ENCODE peak calls at places on chromosomes 1 and 21, in ten cellular contexts. One of them, this sample, is unnamed.

GRCh38 chr1:182600036-182600713 is 4.0 kb downstream of the RGS16 start:
- DNase-seq in activated effector memory CD4-positive, alpha-beta T cell treated with Interleukin-2 at 50 U/mL for 16 hours: no peak
- DNase-seq in T follicular helper cell: no peak
- DNase-seq in endodermal cell: no peak
- DNase-seq in fibroblast of lung: no peak
- DNase-seq in Daoy: no peak
- DNase-seq in ACHN: no peak
- DNase-seq in tibial nerve: no peak
- DNase-seq in LoVo: no peak
- DNase-seq in GOT3: no peak
- DNase-seq in this sample: no peak

GRCh38 chr1:151408891-151409290 is 9.5 kb downstream of the PSMB4 start:
- DNase-seq in activated effector memory CD4-positive, alpha-beta T cell treated with Interleukin-2 at 50 U/mL for 16 hours: no peak
- DNase-seq in T follicular helper cell: no peak
- DNase-seq in endodermal cell: no peak
- DNase-seq in fibroblast of lung: no peak
- DNase-seq in Daoy: no peak
- DNase-seq in ACHN: no peak
- DNase-seq in tibial nerve: no peak
- DNase-seq in LoVo: no peak
- DNase-seq in GOT3: no peak
- DNase-seq in this sample: no peak

GRCh38 chr1:78340006-78340405 is 150.8 kb upstream of the PTGFR start:
- DNase-seq in activated effector memory CD4-positive, alpha-beta T cell treated with Interleukin-2 at 50 U/mL for 16 hours: no peak
- DNase-seq in T follicular helper cell: no peak
- DNase-seq in endodermal cell: no peak
- DNase-seq in fibroblast of lung: peak
- DNase-seq in Daoy: peak
- DNase-seq in ACHN: peak
- DNase-seq in tibial nerve: no peak
- DNase-seq in LoVo: peak
- DNase-seq in GOT3: no peak
- DNase-seq in this sample: no peak

GRCh38 chr1:36881541-36881940 is 152.8 kb downstream of the GRIK3 start:
- DNase-seq in activated effector memory CD4-positive, alpha-beta T cell treated with Interleukin-2 at 50 U/mL for 16 hours: no peak
- DNase-seq in T follicular helper cell: no peak
- DNase-seq in endodermal cell: no peak
- DNase-seq in fibroblast of lung: no peak
- DNase-seq in Daoy: no peak
- DNase-seq in ACHN: no peak
- DNase-seq in tibial nerve: peak
- DNase-seq in LoVo: no peak
- DNase-seq in GOT3: no peak
- DNase-seq in this sample: no peak

GRCh38 chr1:201327687-201328240 is 44.5 kb downstream of the PKP1 start:
- DNase-seq in activated effector memory CD4-positive, alpha-beta T cell treated with Interleukin-2 at 50 U/mL for 16 hours: no peak
- DNase-seq in T follicular helper cell: no peak
- DNase-seq in endodermal cell: no peak
- DNase-seq in fibroblast of lung: no peak
- DNase-seq in Daoy: no peak
- DNase-seq in ACHN: no peak
- DNase-seq in tibial nerve: no peak
- DNase-seq in LoVo: no peak
- DNase-seq in GOT3: no peak
- DNase-seq in this sample: no peak

GRCh38 chr1:246608616-246609376 is 42.5 kb downstream of the CNST start:
- DNase-seq in activated effector memory CD4-positive, alpha-beta T cell treated with Interleukin-2 at 50 U/mL for 16 hours: no peak
- DNase-seq in T follicular helper cell: no peak
- DNase-seq in endodermal cell: peak
- DNase-seq in fibroblast of lung: peak
- DNase-seq in Daoy: peak
- DNase-seq in ACHN: peak
- DNase-seq in tibial nerve: peak
- DNase-seq in LoVo: peak
- DNase-seq in GOT3: no peak
- DNase-seq in this sample: no peak

GRCh38 chr21:45318556-45319341 is 31.1 kb upstream of the POFUT2 start:
- DNase-seq in activated effector memory CD4-positive, alpha-beta T cell treated with Interleukin-2 at 50 U/mL for 16 hours: no peak
- DNase-seq in T follicular helper cell: no peak
- DNase-seq in endodermal cell: peak
- DNase-seq in fibroblast of lung: peak
- DNase-seq in Daoy: no peak
- DNase-seq in ACHN: peak
- DNase-seq in tibial nerve: no peak
- DNase-seq in LoVo: peak
- DNase-seq in GOT3: no peak
- DNase-seq in this sample: no peak

GRCh38 chr1:7576946-7577657 is 194.0 kb upstream of the VAMP3 start:
- DNase-seq in activated effector memory CD4-positive, alpha-beta T cell treated with Interleukin-2 at 50 U/mL for 16 hours: no peak
- DNase-seq in T follicular helper cell: no peak
- DNase-seq in endodermal cell: peak
- DNase-seq in fibroblast of lung: peak
- DNase-seq in Daoy: peak
- DNase-seq in ACHN: no peak
- DNase-seq in tibial nerve: no peak
- DNase-seq in LoVo: no peak
- DNase-seq in GOT3: no peak
- DNase-seq in this sample: no peak

GRCh38 chr1:2968471-2968881 is 52.8 kb upstream of the ACTRT2 start:
- DNase-seq in activated effector memory CD4-positive, alpha-beta T cell treated with Interleukin-2 at 50 U/mL for 16 hours: no peak
- DNase-seq in T follicular helper cell: no peak
- DNase-seq in endodermal cell: no peak
- DNase-seq in fibroblast of lung: no peak
- DNase-seq in Daoy: no peak
- DNase-seq in ACHN: no peak
- DNase-seq in tibial nerve: no peak
- DNase-seq in LoVo: no peak
- DNase-seq in GOT3: no peak
- DNase-seq in this sample: no peak

GRCh38 chr1:26702680-26703038 is 6.8 kb downstream of the ARID1A start:
- DNase-seq in activated effector memory CD4-positive, alpha-beta T cell treated with Interleukin-2 at 50 U/mL for 16 hours: no peak
- DNase-seq in T follicular helper cell: no peak
- DNase-seq in endodermal cell: no peak
- DNase-seq in fibroblast of lung: no peak
- DNase-seq in Daoy: no peak
- DNase-seq in ACHN: no peak
- DNase-seq in tibial nerve: no peak
- DNase-seq in LoVo: no peak
- DNase-seq in GOT3: no peak
- DNase-seq in this sample: no peak

GRCh38 chr1:217067642-217068041 is 344.4 kb upstream of the ESRRG start:
- DNase-seq in activated effector memory CD4-positive, alpha-beta T cell treated with Interleukin-2 at 50 U/mL for 16 hours: no peak
- DNase-seq in T follicular helper cell: no peak
- DNase-seq in endodermal cell: no peak
- DNase-seq in fibroblast of lung: no peak
- DNase-seq in Daoy: no peak
- DNase-seq in ACHN: no peak
- DNase-seq in tibial nerve: no peak
- DNase-seq in LoVo: no peak
- DNase-seq in GOT3: no peak
- DNase-seq in this sample: no peak

GRCh38 chr1:110903853-110904500 is 31.0 kb downstream of the CD53 start:
- DNase-seq in activated effector memory CD4-positive, alpha-beta T cell treated with Interleukin-2 at 50 U/mL for 16 hours: no peak
- DNase-seq in T follicular helper cell: no peak
- DNase-seq in endodermal cell: no peak
- DNase-seq in fibroblast of lung: no peak
- DNase-seq in Daoy: no peak
- DNase-seq in ACHN: no peak
- DNase-seq in tibial nerve: no peak
- DNase-seq in LoVo: no peak
- DNase-seq in GOT3: no peak
- DNase-seq in this sample: no peak

GRCh38 chr1:17880429-17880828 is 125.3 kb downstream of the ACTL8 start:
- DNase-seq in activated effector memory CD4-positive, alpha-beta T cell treated with Interleukin-2 at 50 U/mL for 16 hours: no peak
- DNase-seq in T follicular helper cell: no peak
- DNase-seq in endodermal cell: peak
- DNase-seq in fibroblast of lung: no peak
- DNase-seq in Daoy: no peak
- DNase-seq in ACHN: no peak
- DNase-seq in tibial nerve: no peak
- DNase-seq in LoVo: no peak
- DNase-seq in GOT3: no peak
- DNase-seq in this sample: no peak

GRCh38 chr1:225652726-225653462 is at the start of gene ENAH:
- DNase-seq in activated effector memory CD4-positive, alpha-beta T cell treated with Interleukin-2 at 50 U/mL for 16 hours: peak
- DNase-seq in T follicular helper cell: no peak
- DNase-seq in endodermal cell: peak
- DNase-seq in fibroblast of lung: peak
- DNase-seq in Daoy: peak
- DNase-seq in ACHN: peak
- DNase-seq in tibial nerve: peak
- DNase-seq in LoVo: peak
- DNase-seq in GOT3: peak
- DNase-seq in this sample: peak

GRCh38 chr1:93081716-93082115 is 2.6 kb downstream of the MTF2 start:
- DNase-seq in activated effector memory CD4-positive, alpha-beta T cell treated with Interleukin-2 at 50 U/mL for 16 hours: no peak
- DNase-seq in T follicular helper cell: no peak
- DNase-seq in endodermal cell: no peak
- DNase-seq in fibroblast of lung: peak
- DNase-seq in Daoy: peak
- DNase-seq in ACHN: peak
- DNase-seq in tibial nerve: no peak
- DNase-seq in LoVo: no peak
- DNase-seq in GOT3: no peak
- DNase-seq in this sample: no peak

GRCh38 chr1:199449221-199449620 is 578.3 kb upstream of the NR5A2 start:
- DNase-seq in activated effector memory CD4-positive, alpha-beta T cell treated with Interleukin-2 at 50 U/mL for 16 hours: no peak
- DNase-seq in T follicular helper cell: no peak
- DNase-seq in endodermal cell: no peak
- DNase-seq in fibroblast of lung: no peak
- DNase-seq in Daoy: no peak
- DNase-seq in ACHN: no peak
- DNase-seq in tibial nerve: no peak
- DNase-seq in LoVo: no peak
- DNase-seq in GOT3: no peak
- DNase-seq in this sample: no peak

GRCh38 chr1:169708633-169709032 is 2.8 kb downstream of the SELL start:
- DNase-seq in activated effector memory CD4-positive, alpha-beta T cell treated with Interleukin-2 at 50 U/mL for 16 hours: no peak
- DNase-seq in T follicular helper cell: no peak
- DNase-seq in endodermal cell: no peak
- DNase-seq in fibroblast of lung: no peak
- DNase-seq in Daoy: no peak
- DNase-seq in ACHN: no peak
- DNase-seq in tibial nerve: no peak
- DNase-seq in LoVo: no peak
- DNase-seq in GOT3: no peak
- DNase-seq in this sample: peak

GRCh38 chr1:155063550-155064108 is at the start of gene EFNA4:
- DNase-seq in activated effector memory CD4-positive, alpha-beta T cell treated with Interleukin-2 at 50 U/mL for 16 hours: peak
- DNase-seq in T follicular helper cell: peak
- DNase-seq in endodermal cell: peak
- DNase-seq in fibroblast of lung: peak
- DNase-seq in Daoy: peak
- DNase-seq in ACHN: peak
- DNase-seq in tibial nerve: peak
- DNase-seq in LoVo: peak
- DNase-seq in GOT3: peak
- DNase-seq in this sample: peak

GRCh38 chr1:167043752-167044488 is 46.3 kb downstream of the GPA33 start:
- DNase-seq in activated effector memory CD4-positive, alpha-beta T cell treated with Interleukin-2 at 50 U/mL for 16 hours: peak
- DNase-seq in T follicular helper cell: peak
- DNase-seq in endodermal cell: peak
- DNase-seq in fibroblast of lung: peak
- DNase-seq in Daoy: peak
- DNase-seq in ACHN: peak
- DNase-seq in tibial nerve: no peak
- DNase-seq in LoVo: peak
- DNase-seq in GOT3: no peak
- DNase-seq in this sample: peak

GRCh38 chr1:33972676-33973395 is 109.0 kb downstream of the HMGB4 start:
- DNase-seq in activated effector memory CD4-positive, alpha-beta T cell treated with Interleukin-2 at 50 U/mL for 16 hours: no peak
- DNase-seq in T follicular helper cell: no peak
- DNase-seq in endodermal cell: no peak
- DNase-seq in fibroblast of lung: no peak
- DNase-seq in Daoy: no peak
- DNase-seq in ACHN: no peak
- DNase-seq in tibial nerve: no peak
- DNase-seq in LoVo: no peak
- DNase-seq in GOT3: no peak
- DNase-seq in this sample: no peak

GRCh38 chr1:67213164-67213563 is 46.9 kb downstream of the IL23R start:
- DNase-seq in activated effector memory CD4-positive, alpha-beta T cell treated with Interleukin-2 at 50 U/mL for 16 hours: no peak
- DNase-seq in T follicular helper cell: no peak
- DNase-seq in endodermal cell: peak
- DNase-seq in fibroblast of lung: peak
- DNase-seq in Daoy: peak
- DNase-seq in ACHN: peak
- DNase-seq in tibial nerve: no peak
- DNase-seq in LoVo: peak
- DNase-seq in GOT3: no peak
- DNase-seq in this sample: no peak

GRCh38 chr1:222266223-222267215 is 281.4 kb downstream of the HHIPL2 start:
- DNase-seq in activated effector memory CD4-positive, alpha-beta T cell treated with Interleukin-2 at 50 U/mL for 16 hours: no peak
- DNase-seq in T follicular helper cell: no peak
- DNase-seq in endodermal cell: peak
- DNase-seq in fibroblast of lung: no peak
- DNase-seq in Daoy: no peak
- DNase-seq in ACHN: no peak
- DNase-seq in tibial nerve: no peak
- DNase-seq in LoVo: no peak
- DNase-seq in GOT3: no peak
- DNase-seq in this sample: no peak

GRCh38 chr1:92949937-92950817 is 11.1 kb downstream of the DIPK1A start:
- DNase-seq in activated effector memory CD4-positive, alpha-beta T cell treated with Interleukin-2 at 50 U/mL for 16 hours: no peak
- DNase-seq in T follicular helper cell: no peak
- DNase-seq in endodermal cell: no peak
- DNase-seq in fibroblast of lung: peak
- DNase-seq in Daoy: peak
- DNase-seq in ACHN: peak
- DNase-seq in tibial nerve: no peak
- DNase-seq in LoVo: peak
- DNase-seq in GOT3: no peak
- DNase-seq in this sample: no peak

GRCh38 chr1:231679109-231679508 is 52.5 kb downstream of the DISC1 start:
- DNase-seq in activated effector memory CD4-positive, alpha-beta T cell treated with Interleukin-2 at 50 U/mL for 16 hours: no peak
- DNase-seq in T follicular helper cell: no peak
- DNase-seq in endodermal cell: no peak
- DNase-seq in fibroblast of lung: no peak
- DNase-seq in Daoy: peak
- DNase-seq in ACHN: no peak
- DNase-seq in tibial nerve: no peak
- DNase-seq in LoVo: no peak
- DNase-seq in GOT3: no peak
- DNase-seq in this sample: no peak

GRCh38 chr1:219812491-219813221 is 115.7 kb downstream of the SLC30A10 start:
- DNase-seq in activated effector memory CD4-positive, alpha-beta T cell treated with Interleukin-2 at 50 U/mL for 16 hours: no peak
- DNase-seq in T follicular helper cell: no peak
- DNase-seq in endodermal cell: peak
- DNase-seq in fibroblast of lung: peak
- DNase-seq in Daoy: peak
- DNase-seq in ACHN: peak
- DNase-seq in tibial nerve: peak
- DNase-seq in LoVo: peak
- DNase-seq in GOT3: no peak
- DNase-seq in this sample: no peak

GRCh38 chr1:33007190-33008050 is 29.3 kb downstream of the AK2 start:
- DNase-seq in activated effector memory CD4-positive, alpha-beta T cell treated with Interleukin-2 at 50 U/mL for 16 hours: no peak
- DNase-seq in T follicular helper cell: no peak
- DNase-seq in endodermal cell: peak
- DNase-seq in fibroblast of lung: peak
- DNase-seq in Daoy: peak
- DNase-seq in ACHN: peak
- DNase-seq in tibial nerve: peak
- DNase-seq in LoVo: no peak
- DNase-seq in GOT3: no peak
- DNase-seq in this sample: no peak

GRCh38 chr1:46001087-46001785 is 131.2 kb downstream of the PIK3R3 start:
- DNase-seq in activated effector memory CD4-positive, alpha-beta T cell treated with Interleukin-2 at 50 U/mL for 16 hours: no peak
- DNase-seq in T follicular helper cell: no peak
- DNase-seq in endodermal cell: peak
- DNase-seq in fibroblast of lung: no peak
- DNase-seq in Daoy: no peak
- DNase-seq in ACHN: no peak
- DNase-seq in tibial nerve: no peak
- DNase-seq in LoVo: no peak
- DNase-seq in GOT3: no peak
- DNase-seq in this sample: no peak

GRCh38 chr1:101971309-101971708 is 25.4 kb downstream of the OLFM3 start:
- DNase-seq in activated effector memory CD4-positive, alpha-beta T cell treated with Interleukin-2 at 50 U/mL for 16 hours: no peak
- DNase-seq in T follicular helper cell: no peak
- DNase-seq in endodermal cell: no peak
- DNase-seq in fibroblast of lung: no peak
- DNase-seq in Daoy: no peak
- DNase-seq in ACHN: no peak
- DNase-seq in tibial nerve: no peak
- DNase-seq in LoVo: no peak
- DNase-seq in GOT3: no peak
- DNase-seq in this sample: no peak

This sample was measured in stimulated activated naive CD4-positive, alpha-beta T cell.